ENCODE peak calls at places on chromosomes 2 and 18, in four cellular contexts. Z is WTC11, U is K562, I is HepG2. J is an unnamed sample.
A peak's percentile ranks its signal among the peaks of the same experiment; 100 is the strongest.

GRCh38 chr2:126995652-126996377 is 97.1 kb downstream of the TEX51 start:
- DNase-seq in I (peak; percentile 33), U (no peak), Z (no peak), J (no peak)

GRCh38 chr2:28736034-28736433 is 15.6 kb upstream of the PPP1CB start:
- DNase-seq in Z (no peak), I (no peak), U (no peak), J (no peak)

GRCh38 chr18:23712445-23712844 is 23.2 kb downstream of the LAMA3 start:
- DNase-seq in Z (no peak), U (no peak), I (no peak), J (no peak)

GRCh38 chr2:88220733-88221132 is 50.6 kb downstream of the THNSL2 start:
- DNase-seq in U (no peak), I (no peak), Z (peak; percentile 26), J (no peak)

GRCh38 chr2:191178066-191178701 is 27.4 kb upstream of the STAT4 start:
- DNase-seq in I (no peak), Z (no peak), U (no peak), J (no peak)

GRCh38 chr2:238569415-238570195 is 142.9 kb downstream of the ASB1 start:
- DNase-seq in I (no peak), Z (no peak), U (no peak), J (no peak)

GRCh38 chr2:29509397-29509796 is 394.2 kb downstream of the CLIP4 start:
- DNase-seq in I (no peak), U (no peak), Z (no peak), J (no peak)

GRCh38 chr18:54983041-54983686 is 23.9 kb upstream of the CCDC68 start:
- DNase-seq in Z (no peak), I (peak; percentile 44), U (peak; percentile 47), J (peak; percentile 38)

GRCh38 chr2:18373664-18374063 is 186.8 kb downstream of the RDH14 start:
- DNase-seq in I (no peak), U (no peak), Z (no peak), J (no peak)

GRCh38 chr2:47006374-47007220 is 91.0 kb upstream of the MCFD2 start:
- DNase-seq in I (no peak), U (no peak), Z (no peak), J (no peak)

GRCh38 chr2:177332041-177332991 is 60.3 kb upstream of the AGPS start:
- DNase-seq in I (peak; percentile 74), U (peak; percentile 64), Z (no peak), J (peak; percentile 71)

GRCh38 chr2:128388414-128389032 is 69.9 kb upstream of the HS6ST1 start:
- DNase-seq in U (no peak), Z (no peak), I (no peak), J (no peak)

GRCh38 chr18:9740076-9740475 is 32.0 kb downstream of the RAB31 start:
- DNase-seq in Z (no peak), U (no peak), I (no peak), J (no peak)

GRCh38 chr2:111946294-111947114 is 48.1 kb downstream of the MERTK start:
- DNase-seq in Z (no peak), U (no peak), I (peak; percentile 70), J (no peak)

GRCh38 chr2:9219027-9219445 is 12.4 kb downstream of the ASAP2 start:
- DNase-seq in I (no peak), Z (no peak), U (no peak), J (no peak)

GRCh38 chr2:130928385-130928784 is 91.7 kb downstream of the ARHGEF4 start:
- DNase-seq in I (no peak), Z (no peak), U (no peak), J (no peak)

GRCh38 chr2:74414913-74415761 is 6.3 kb downstream of the C2orf81 start:
- DNase-seq in Z (peak; percentile 62), I (no peak), U (no peak), J (no peak)

GRCh38 chr2:163687213-163687612 is 48.6 kb downstream of the FIGN start:
- DNase-seq in I (no peak), U (no peak), Z (no peak), J (no peak)

GRCh38 chr2:132909427-132909826 is 239.4 kb upstream of the LYPD1 start:
- DNase-seq in U (no peak), Z (no peak), I (no peak), J (no peak)

GRCh38 chr2:118246726-118247125 is 158.5 kb downstream of the INSIG2 start:
- DNase-seq in Z (no peak), U (no peak), I (no peak), J (no peak)

GRCh38 chr2:235727891-235728380 is 234.1 kb downstream of the AGAP1 start:
- DNase-seq in U (no peak), I (no peak), Z (no peak), J (no peak)

GRCh38 chr2:1675633-1676032 is 68.7 kb downstream of the PXDN start:
- DNase-seq in Z (no peak), U (no peak), I (no peak), J (no peak)

GRCh38 chr2:28683100-28683706 is 68.4 kb upstream of the PPP1CB start:
- DNase-seq in U (peak; percentile 82), Z (no peak), I (peak; percentile 42), J (peak; percentile 51)

GRCh38 chr2:45353879-45354278 is 257.2 kb downstream of the SRBD1 start:
- DNase-seq in Z (no peak), I (peak; percentile 51), U (no peak), J (no peak)

GRCh38 chr18:70127307-70127828 is 78.1 kb downstream of the RTTN start:
- DNase-seq in U (no peak), I (peak; percentile 77), Z (no peak), J (no peak)

GRCh38 chr2:224887159-224887558 is 155.1 kb downstream of the DOCK10 start:
- DNase-seq in U (no peak), I (no peak), Z (no peak), J (no peak)
- TF ChIP-seq ELF4 in U (no peak), I (no peak), Z (no peak), J (no peak)

GRCh38 chr2:96538487-96539214 is 2.1 kb downstream of the ARID5A start:
- DNase-seq in Z (peak; percentile 86), I (peak; percentile 74), U (no peak), J (no peak)
- TF ChIP-seq SP1 in Z (peak; percentile 38), I (no peak), U (no peak), J (no peak)

GRCh38 chr2:58973831-58974281 is 732.7 kb upstream of the FANCL start:
- DNase-seq in Z (peak; percentile 65), I (no peak), U (no peak), J (peak; percentile 31)
- TF ChIP-seq ELF4 in Z (no peak), I (no peak), U (no peak), J (no peak)

GRCh38 chr2:119283873-119284331 is 60.3 kb downstream of the STEAP3 start:
- DNase-seq in U (no peak), I (no peak), Z (no peak), J (no peak)
- TF ChIP-seq SP1 in U (no peak), I (no peak), Z (no peak), J (no peak)

GRCh38 chr2:62465039-62465740 is 40.8 kb downstream of the TMEM17 start:
- DNase-seq in U (no peak), I (no peak), Z (no peak), J (no peak)

GRCh38 chr2:62466501-62466854 is 39.5 kb downstream of the TMEM17 start:
- DNase-seq in I (no peak), Z (no peak), U (no peak), J (no peak)

GRCh38 chr2:62464608-62465007 is 41.4 kb downstream of the TMEM17 start:
- DNase-seq in Z (no peak), U (no peak), I (no peak), J (no peak)

GRCh38 chr2:62467100-62467474 is 38.9 kb downstream of the TMEM17 start:
- DNase-seq in I (peak; percentile 58), U (no peak), Z (no peak), J (no peak)

DNA sequence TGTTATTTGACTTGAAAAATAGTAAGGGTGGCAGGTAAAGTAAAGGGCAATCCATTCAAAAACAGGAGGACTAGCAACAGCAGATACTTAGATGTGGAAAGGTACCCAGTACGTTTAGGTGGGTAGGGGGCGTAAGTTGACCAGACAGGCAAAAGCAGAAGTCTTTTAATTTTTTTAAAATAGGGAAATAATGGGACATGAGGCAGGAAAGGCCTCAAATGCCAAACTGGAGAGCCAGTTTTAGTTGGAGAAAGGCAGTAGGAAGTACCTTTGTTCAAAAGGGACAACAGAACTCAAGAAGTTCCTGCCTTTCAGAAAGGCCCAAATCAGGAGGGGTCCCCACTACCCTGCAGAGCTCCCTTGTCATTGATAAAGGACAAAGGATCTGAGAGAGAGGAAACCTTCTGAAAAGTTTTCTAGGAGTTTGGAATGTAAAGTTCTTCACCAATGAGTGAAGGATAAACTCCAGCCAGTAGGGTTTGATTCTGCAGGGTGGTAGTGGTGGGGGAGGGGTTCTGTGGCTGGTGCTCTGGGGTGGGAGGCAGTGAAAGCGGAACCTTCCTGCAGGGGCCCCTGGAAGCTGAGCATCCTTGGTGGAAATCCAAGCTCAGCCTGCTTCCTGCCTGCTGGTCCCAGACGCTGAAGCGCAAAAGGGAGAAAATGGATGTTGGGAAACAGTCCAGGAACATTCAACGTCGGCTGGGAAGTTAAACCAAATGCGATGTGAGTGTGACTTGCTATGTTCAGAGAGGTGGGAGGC is 40.1 kb downstream of the TMEM17 start:
- DNase-seq in I (no peak), U (no peak), Z (no peak), J (no peak)
- TF ChIP-seq ELF4 in I (no peak), U (no peak), Z (no peak), J (no peak)

GRCh38 chr2:26685312-26685711 is 7.2 kb upstream of the KCNK3 start:
- DNase-seq in I (no peak), U (no peak), Z (no peak), J (no peak)
- TF ChIP-seq SP1 in I (no peak), U (no peak), Z (no peak), J (no peak)